ENCODE peak calls at places on chromosomes 1 and 21, in eight cellular contexts. T is lower lobe of right lung, Y is breast epithelium, U is lung, K is ovary, L is body of pancreas, R is left lung, X is heart left ventricle. H is an unnamed sample.

GRCh38 chr1:117826551-117827078 is 102.8 kb downstream of the GDAP2 start:
- DNase-seq in T (no peak), Y (no peak), U (peak; percentile 43), K (peak; percentile 44), L (peak; percentile 54), R (no peak), X (peak; percentile 43), H (no peak)

GRCh38 chr1:25743164-25744139 is 56.5 kb upstream of the SELENON start:
- DNase-seq in T (peak; percentile 76), Y (peak; percentile 63), U (peak; percentile 67), K (peak; percentile 95), L (peak; percentile 84), R (no peak), X (peak; percentile 92), H (no peak)

GRCh38 chr21:31731112-31731801 is 661 bp downstream of the SCAF4 start:
- DNase-seq in T (peak; percentile 69), Y (peak; percentile 57), U (peak; percentile 36), K (peak; percentile 72), L (peak; percentile 48), R (peak; percentile 87), X (peak; percentile 43), H (no peak)

GRCh38 chr1:89363638-89364536 is at the start of gene GBP6:
- DNase-seq in T (no peak), Y (no peak), U (no peak), K (peak; percentile 38), L (no peak), R (no peak), X (no peak), H (no peak)

GRCh38 chr1:46010611-46011010 is 121.8 kb downstream of the PIK3R3 start:
- DNase-seq in T (no peak), Y (no peak), U (peak; percentile 16), K (no peak), L (no peak), R (no peak), X (no peak), H (no peak)

GRCh38 chr1:20342294-20343148 is 51.8 kb downstream of the VWA5B1 start:
- DNase-seq in T (no peak), Y (no peak), U (no peak), K (no peak), L (no peak), R (no peak), X (no peak), H (no peak)

GRCh38 chr21:16588433-16588860 is 858.7 kb downstream of the USP25 start:
- DNase-seq in T (peak; percentile 48), Y (peak; percentile 58), U (peak; percentile 38), K (peak; percentile 77), L (peak; percentile 43), R (peak; percentile 75), X (peak; percentile 50), H (no peak)

GRCh38 chr1:60759257-60759656 is 323.1 kb upstream of the NFIA start:
- DNase-seq in T (no peak), Y (no peak), U (no peak), K (no peak), L (peak; percentile 2), R (no peak), X (no peak), H (no peak)

GRCh38 chr1:101284622-101285218 is 47.9 kb downstream of the S1PR1 start:
- DNase-seq in T (no peak), Y (no peak), U (no peak), K (no peak), L (no peak), R (no peak), X (no peak), H (no peak)

GRCh38 chr21:45579383-45580180 is 37.3 kb upstream of the SLC19A1 start:
- DNase-seq in T (peak; percentile 32), Y (peak; percentile 47), U (peak; percentile 25), K (no peak), L (no peak), R (no peak), X (no peak), H (no peak)

GRCh38 chr1:239998312-239998649 is 93.4 kb upstream of the FMN2 start:
- DNase-seq in T (no peak), Y (no peak), U (no peak), K (no peak), L (no peak), R (no peak), X (no peak), H (no peak)

GRCh38 chr1:2557146-2558029 is 1.2 kb downstream of the TNFRSF14 start:
- DNase-seq in T (no peak), Y (no peak), U (no peak), K (no peak), L (no peak), R (peak; percentile 80), X (no peak), H (no peak)

GRCh38 chr1:2555634-2556276 is 416 bp upstream of the TNFRSF14 start:
- DNase-seq in T (peak; percentile 93), Y (peak; percentile 87), U (peak; percentile 75), K (peak; percentile 83), L (peak; percentile 83), R (peak; percentile 95), X (peak; percentile 83), H (no peak)

GRCh38 chr1:2553871-2554620 is 2.1 kb upstream of the TNFRSF14 start:
- DNase-seq in T (no peak), Y (no peak), U (no peak), K (no peak), L (no peak), R (peak; percentile 54), X (no peak), H (no peak)

GRCh38 chr1:2556277-2557145 is at the start of gene TNFRSF14:
- DNase-seq in T (peak; percentile 80), Y (no peak), U (no peak), K (peak; percentile 69), L (peak; percentile 61), R (peak; percentile 86), X (peak; percentile 65), H (no peak)

GRCh38 chr1:2554621-2555387 is 1.4 kb upstream of the TNFRSF14 start:
- DNase-seq in T (no peak), Y (no peak), U (no peak), K (peak; percentile 55), L (no peak), R (peak; percentile 82), X (no peak), H (no peak)
- H3K27ac ChIP-seq in T (peak overlapping the region; percentile 96), Y (peak overlapping the region; percentile 95), U (peak overlapping the region; percentile 95), K (no peak overlapping the region), L (no peak overlapping the region), R (peak overlapping the region; percentile 98), X (no peak overlapping the region), H (no peak overlapping the region)

GRCh38 chr1:207883104-207883651 is 27.7 kb downstream of the CD34 start:
- DNase-seq in T (no peak), Y (no peak), U (no peak), K (no peak), L (no peak), R (no peak), X (no peak), H (no peak)

GRCh38 chr1:207883660-207884245 is 27.2 kb downstream of the CD34 start:
- DNase-seq in T (no peak), Y (no peak), U (no peak), K (no peak), L (no peak), R (no peak), X (no peak), H (no peak)

GRCh38 chr1:207884276-207885029 is 26.5 kb downstream of the CD34 start:
- DNase-seq in T (no peak), Y (no peak), U (no peak), K (no peak), L (no peak), R (no peak), X (peak; percentile 17), H (no peak)

GRCh38 chr1:207885129-207886032 is 25.5 kb downstream of the CD34 start:
- DNase-seq in T (peak; percentile 88), Y (peak; percentile 83), U (peak; percentile 78), K (peak; percentile 91), L (peak; percentile 88), R (peak; percentile 89), X (peak; percentile 91), H (peak; percentile 61)

GRCh38 chr1:207882692-207883091 is 28.2 kb downstream of the CD34 start:
- DNase-seq in T (no peak), Y (no peak), U (no peak), K (no peak), L (no peak), R (no peak), X (no peak), H (no peak)
- H3K4me3 ChIP-seq in T (peak overlapping the region; percentile 33), Y (no peak overlapping the region), U (no peak overlapping the region), K (no peak overlapping the region), L (no peak overlapping the region), R (no peak overlapping the region), X (no peak overlapping the region), H (no peak overlapping the region)

DNA sequence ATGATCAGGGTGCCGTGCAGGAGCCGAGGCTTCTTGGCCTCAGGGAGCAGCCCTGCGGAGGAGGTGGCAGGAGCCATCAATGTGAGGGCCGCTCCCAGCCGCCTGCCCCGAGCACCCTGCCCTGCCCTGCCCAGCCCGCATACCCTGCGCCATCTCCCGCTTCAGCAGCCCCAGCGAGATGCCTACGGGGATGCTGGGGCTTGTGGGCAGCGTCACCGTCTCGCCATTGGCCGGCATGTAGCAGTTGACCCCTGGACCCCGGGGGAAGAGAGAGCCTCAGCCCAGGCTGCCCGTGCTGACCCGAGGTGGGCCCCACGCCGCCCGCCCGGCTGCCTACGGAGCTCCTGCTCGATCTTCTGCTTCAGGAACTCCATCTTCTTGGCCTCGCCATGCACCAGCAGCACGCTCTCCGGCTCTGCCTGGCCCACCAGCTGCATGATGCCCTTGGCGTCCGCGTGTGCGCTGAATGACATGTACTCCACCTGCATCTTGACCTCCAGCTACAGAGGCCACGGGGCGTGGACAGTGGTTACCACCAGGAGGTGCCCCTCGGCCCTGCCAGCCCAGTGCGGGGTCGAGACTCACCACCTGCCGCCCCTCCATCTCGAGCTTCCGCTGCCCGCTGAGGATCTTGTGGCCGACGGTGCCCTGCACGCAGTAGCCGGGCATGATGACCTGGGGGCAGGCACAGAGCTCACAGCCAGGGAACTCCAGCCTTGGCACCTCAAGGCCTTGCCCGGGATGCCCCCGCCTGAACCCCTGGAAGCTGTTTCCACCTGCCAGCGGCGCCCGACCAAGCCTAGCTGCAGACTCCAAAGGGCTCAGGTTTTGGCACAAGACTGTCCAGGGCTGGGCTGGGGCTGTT is 4.3 kb downstream of the PUSL1 start:
- DNase-seq in T (no peak), Y (no peak), U (no peak), K (no peak), L (no peak), R (no peak), X (no peak), H (no peak)
- H3K27ac ChIP-seq in T (no peak overlapping the region), Y (no peak overlapping the region), U (no peak overlapping the region), K (no peak overlapping the region), L (no peak overlapping the region), R (no peak overlapping the region), X (no peak overlapping the region), H (no peak overlapping the region)

DNA sequence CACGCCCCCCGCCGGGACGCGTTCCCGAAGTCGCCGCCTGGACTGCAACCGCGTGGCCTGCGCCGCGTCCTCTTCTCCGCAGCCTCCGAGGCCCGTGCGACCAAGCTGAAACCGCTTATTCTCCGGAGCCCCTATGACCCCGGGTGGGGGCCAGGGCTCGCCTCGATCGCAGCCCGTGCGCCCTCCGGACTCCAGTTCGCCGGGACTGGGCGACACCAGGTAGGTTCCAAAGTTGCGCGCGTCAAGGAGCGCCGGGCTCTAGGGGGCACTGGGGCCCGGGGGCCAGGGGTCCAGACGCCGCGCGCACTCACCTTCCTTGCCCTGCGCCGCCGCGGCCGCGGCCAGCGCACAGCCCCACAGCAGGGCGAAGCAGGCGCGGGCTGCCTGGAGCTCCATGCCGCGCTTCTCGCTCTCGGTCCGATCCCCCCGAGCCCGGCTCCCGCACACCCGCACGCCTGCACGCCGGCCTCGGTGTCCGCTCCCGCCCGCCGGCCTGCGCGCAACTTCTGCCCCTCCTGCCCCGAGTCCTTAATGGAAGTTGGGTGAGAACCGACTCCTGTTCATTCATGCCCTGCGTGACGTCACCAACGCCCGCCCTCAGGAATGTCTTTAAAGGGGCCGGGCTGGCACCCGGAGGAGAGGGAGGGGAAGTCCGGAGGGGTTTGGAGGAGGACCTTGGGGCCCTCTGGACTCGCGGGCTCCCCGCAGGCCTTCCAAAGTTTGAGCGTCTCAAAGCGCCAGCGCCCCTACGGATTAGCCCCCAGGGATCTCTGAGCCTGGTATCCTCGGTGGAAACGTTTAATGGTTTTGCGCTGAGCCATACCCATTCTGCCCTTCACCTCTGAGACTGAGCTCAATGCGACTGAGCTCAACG is at the start of gene EPHA2:
- DNase-seq in T (peak; percentile 96), Y (peak; percentile 85), U (peak; percentile 94), K (peak; percentile 90), L (peak; percentile 94), R (peak; percentile 94), X (peak; percentile 90), H (peak; percentile 81)
- H3K4me3 ChIP-seq in T (peak within 1 kb of the TSS; percentile 78), Y (peak within 1 kb of the TSS; percentile 82), U (peak within 1 kb of the TSS; percentile 76), K (peak within 1 kb of the TSS; percentile 61), L (peak within 1 kb of the TSS; percentile 60), R (peak within 1 kb of the TSS; percentile 65), X (peak within 1 kb of the TSS; percentile 94), H (peak within 1 kb of the TSS; percentile 87)